ENCODE peak calls at places on chromosomes 5 and 9, in ten cellular contexts. One of them, this sample, is unnamed.

GRCh38 chr9:3873818-3874217 is 348.0 kb upstream of the RFX3 start:
- DNase-seq in B cell: no peak
- DNase-seq in NCI-H1694 treated with DMSO at 0.1 percent for 48 hours: no peak
- DNase-seq in NCI-H69: no peak
- DNase-seq in Right ventricle myocardium inferior: no peak
- DNase-seq in endothelial cell: no peak
- DNase-seq in right lobe of liver: no peak
- DNase-seq in stimulated activated CD4-positive, alpha-beta T cell treated with anti-CD3 and anti-CD28 coated beads, Interleukin-1b, Interleukin-23, amount 100 ng/mL, for 24 hours: no peak
- DNase-seq in epithelial cell of esophagus: no peak
- DNase-seq in T follicular helper cell: no peak
- DNase-seq in this sample: no peak

GRCh38 chr5:81779125-81779934 is 28.4 kb upstream of the SSBP2 start:
- DNase-seq in Right ventricle myocardium inferior: peak; percentile 85
- DNase-seq in NCI-H69: peak; percentile 39
- DNase-seq in epithelial cell of esophagus: peak; percentile 27
- DNase-seq in right lobe of liver: peak; percentile 81
- DNase-seq in B cell: peak; percentile 31
- DNase-seq in stimulated activated CD4-positive, alpha-beta T cell treated with anti-CD3 and anti-CD28 coated beads, Interleukin-1b, Interleukin-23, amount 100 ng/mL, for 24 hours: peak; percentile 6
- DNase-seq in T follicular helper cell: no peak
- DNase-seq in NCI-H1694 treated with DMSO at 0.1 percent for 48 hours: peak; percentile 25
- DNase-seq in endothelial cell: no peak
- DNase-seq in this sample: peak; percentile 15

GRCh38 chr5:168528521-168529360 is at the start of gene FBLL1:
- DNase-seq in endothelial cell: peak; percentile 58
- DNase-seq in epithelial cell of esophagus: peak; percentile 24
- DNase-seq in NCI-H69: peak; percentile 87
- DNase-seq in B cell: peak; percentile 46
- DNase-seq in right lobe of liver: no peak
- DNase-seq in T follicular helper cell: no peak
- DNase-seq in Right ventricle myocardium inferior: no peak
- DNase-seq in NCI-H1694 treated with DMSO at 0.1 percent for 48 hours: no peak
- DNase-seq in stimulated activated CD4-positive, alpha-beta T cell treated with anti-CD3 and anti-CD28 coated beads, Interleukin-1b, Interleukin-23, amount 100 ng/mL, for 24 hours: no peak
- DNase-seq in this sample: no peak

GRCh38 chr9:116476935-116477381 is 210.1 kb upstream of the TRIM32 start:
- DNase-seq in Right ventricle myocardium inferior: no peak
- DNase-seq in right lobe of liver: no peak
- DNase-seq in NCI-H69: no peak
- DNase-seq in B cell: no peak
- DNase-seq in T follicular helper cell: no peak
- DNase-seq in NCI-H1694 treated with DMSO at 0.1 percent for 48 hours: no peak
- DNase-seq in epithelial cell of esophagus: no peak
- DNase-seq in stimulated activated CD4-positive, alpha-beta T cell treated with anti-CD3 and anti-CD28 coated beads, Interleukin-1b, Interleukin-23, amount 100 ng/mL, for 24 hours: no peak
- DNase-seq in endothelial cell: no peak
- DNase-seq in this sample: no peak

GRCh38 chr5:63247651-63248050 is 669.0 kb downstream of the LRRC70 start:
- DNase-seq in stimulated activated CD4-positive, alpha-beta T cell treated with anti-CD3 and anti-CD28 coated beads, Interleukin-1b, Interleukin-23, amount 100 ng/mL, for 24 hours: no peak
- DNase-seq in B cell: no peak
- DNase-seq in NCI-H1694 treated with DMSO at 0.1 percent for 48 hours: no peak
- DNase-seq in T follicular helper cell: no peak
- DNase-seq in right lobe of liver: no peak
- DNase-seq in epithelial cell of esophagus: no peak
- DNase-seq in endothelial cell: no peak
- DNase-seq in NCI-H69: no peak
- DNase-seq in Right ventricle myocardium inferior: no peak
- DNase-seq in this sample: no peak

GRCh38 chr5:25688156-25688555 is 1043.4 kb upstream of the CDH10 start:
- DNase-seq in epithelial cell of esophagus: no peak
- DNase-seq in T follicular helper cell: no peak
- DNase-seq in right lobe of liver: no peak
- DNase-seq in stimulated activated CD4-positive, alpha-beta T cell treated with anti-CD3 and anti-CD28 coated beads, Interleukin-1b, Interleukin-23, amount 100 ng/mL, for 24 hours: no peak
- DNase-seq in endothelial cell: no peak
- DNase-seq in NCI-H69: no peak
- DNase-seq in B cell: no peak
- DNase-seq in Right ventricle myocardium inferior: no peak
- DNase-seq in NCI-H1694 treated with DMSO at 0.1 percent for 48 hours: no peak
- DNase-seq in this sample: no peak

GRCh38 chr5:17860660-17861315 is 226.5 kb downstream of the TAF11L14 start:
- DNase-seq in stimulated activated CD4-positive, alpha-beta T cell treated with anti-CD3 and anti-CD28 coated beads, Interleukin-1b, Interleukin-23, amount 100 ng/mL, for 24 hours: no peak
- DNase-seq in Right ventricle myocardium inferior: no peak
- DNase-seq in epithelial cell of esophagus: peak; percentile 82
- DNase-seq in B cell: no peak
- DNase-seq in T follicular helper cell: no peak
- DNase-seq in NCI-H1694 treated with DMSO at 0.1 percent for 48 hours: no peak
- DNase-seq in endothelial cell: no peak
- DNase-seq in right lobe of liver: no peak
- DNase-seq in NCI-H69: peak; percentile 85
- DNase-seq in this sample: peak; percentile 90

GRCh38 chr5:68192679-68193060 is 22.9 kb upstream of the PIK3R1 start:
- DNase-seq in endothelial cell: no peak
- DNase-seq in epithelial cell of esophagus: no peak
- DNase-seq in NCI-H69: no peak
- DNase-seq in T follicular helper cell: no peak
- DNase-seq in Right ventricle myocardium inferior: no peak
- DNase-seq in stimulated activated CD4-positive, alpha-beta T cell treated with anti-CD3 and anti-CD28 coated beads, Interleukin-1b, Interleukin-23, amount 100 ng/mL, for 24 hours: no peak
- DNase-seq in right lobe of liver: no peak
- DNase-seq in B cell: no peak
- DNase-seq in NCI-H1694 treated with DMSO at 0.1 percent for 48 hours: no peak
- DNase-seq in this sample: no peak

GRCh38 chr5:43041131-43041668 is 1.1 kb upstream of the ANXA2R start:
- DNase-seq in stimulated activated CD4-positive, alpha-beta T cell treated with anti-CD3 and anti-CD28 coated beads, Interleukin-1b, Interleukin-23, amount 100 ng/mL, for 24 hours: no peak
- DNase-seq in endothelial cell: no peak
- DNase-seq in epithelial cell of esophagus: no peak
- DNase-seq in T follicular helper cell: no peak
- DNase-seq in NCI-H69: peak; percentile 21
- DNase-seq in right lobe of liver: no peak
- DNase-seq in NCI-H1694 treated with DMSO at 0.1 percent for 48 hours: peak; percentile 83
- DNase-seq in B cell: no peak
- DNase-seq in Right ventricle myocardium inferior: peak; percentile 70
- DNase-seq in this sample: no peak

GRCh38 chr5:68834486-68834885 is 259.3 kb upstream of the SLC30A5 start:
- DNase-seq in NCI-H1694 treated with DMSO at 0.1 percent for 48 hours: no peak
- DNase-seq in stimulated activated CD4-positive, alpha-beta T cell treated with anti-CD3 and anti-CD28 coated beads, Interleukin-1b, Interleukin-23, amount 100 ng/mL, for 24 hours: no peak
- DNase-seq in epithelial cell of esophagus: peak; percentile 11
- DNase-seq in B cell: no peak
- DNase-seq in endothelial cell: no peak
- DNase-seq in Right ventricle myocardium inferior: no peak
- DNase-seq in T follicular helper cell: no peak
- DNase-seq in right lobe of liver: no peak
- DNase-seq in NCI-H69: no peak
- DNase-seq in this sample: no peak

GRCh38 chr9:136482046-136482792 is 621 bp downstream of the SEC16A start:
- DNase-seq in NCI-H69: peak; percentile 69
- DNase-seq in Right ventricle myocardium inferior: no peak
- DNase-seq in stimulated activated CD4-positive, alpha-beta T cell treated with anti-CD3 and anti-CD28 coated beads, Interleukin-1b, Interleukin-23, amount 100 ng/mL, for 24 hours: no peak
- DNase-seq in endothelial cell: no peak
- DNase-seq in right lobe of liver: peak; percentile 70
- DNase-seq in T follicular helper cell: no peak
- DNase-seq in NCI-H1694 treated with DMSO at 0.1 percent for 48 hours: no peak
- DNase-seq in epithelial cell of esophagus: peak; percentile 41
- DNase-seq in B cell: no peak
- DNase-seq in this sample: peak; percentile 9

GRCh38 chr5:55994502-55994997 is at the start of gene IL6ST:
- DNase-seq in NCI-H1694 treated with DMSO at 0.1 percent for 48 hours: no peak
- DNase-seq in right lobe of liver: no peak
- DNase-seq in epithelial cell of esophagus: peak; percentile 85
- DNase-seq in B cell: no peak
- DNase-seq in Right ventricle myocardium inferior: no peak
- DNase-seq in NCI-H69: no peak
- DNase-seq in endothelial cell: no peak
- DNase-seq in T follicular helper cell: peak; percentile 35
- DNase-seq in stimulated activated CD4-positive, alpha-beta T cell treated with anti-CD3 and anti-CD28 coated beads, Interleukin-1b, Interleukin-23, amount 100 ng/mL, for 24 hours: no peak
- DNase-seq in this sample: peak; percentile 49

GRCh38 chr9:69243116-69243515 is 69.0 kb downstream of the TJP2 start:
- DNase-seq in NCI-H69: no peak
- DNase-seq in B cell: no peak
- DNase-seq in right lobe of liver: no peak
- DNase-seq in NCI-H1694 treated with DMSO at 0.1 percent for 48 hours: no peak
- DNase-seq in T follicular helper cell: no peak
- DNase-seq in stimulated activated CD4-positive, alpha-beta T cell treated with anti-CD3 and anti-CD28 coated beads, Interleukin-1b, Interleukin-23, amount 100 ng/mL, for 24 hours: no peak
- DNase-seq in epithelial cell of esophagus: no peak
- DNase-seq in endothelial cell: no peak
- DNase-seq in Right ventricle myocardium inferior: no peak
- DNase-seq in this sample: no peak